ENCODE peak calls at places on chromosome 1, in four cellular contexts. M is amniotic stem cell, W is foreskin fibroblast, J is skeletal muscle cell. T is an unnamed sample.
A peak's percentile ranks its signal among the peaks of the same experiment; 100 is the strongest.

GRCh38 chr1:154443274-154444013 is 38.3 kb downstream of the IL6R start:
- DNase-seq in M (no peak), W (no peak), J (no peak), T (no peak)

GRCh38 chr1:208541225-208541855 is 297.2 kb upstream of the PLXNA2 start:
- DNase-seq in M (no peak), W (peak; percentile 20), J (no peak), T (no peak)

GRCh38 chr1:42830631-42831030 is 13.4 kb upstream of the SVBP start:
- DNase-seq in W (no peak), M (no peak), J (no peak), T (no peak)

GRCh38 chr1:9009438-9010366 is 16.5 kb downstream of the SLC2A7 start:
- DNase-seq in J (no peak), W (peak; percentile 28), M (no peak), T (no peak)

GRCh38 chr1:59877108-59877682 is 49.4 kb downstream of the CYP2J2 start:
- DNase-seq in M (no peak), J (no peak), W (no peak), T (no peak)

GRCh38 chr1:205335692-205336091 is 14.1 kb upstream of the NUAK2 start:
- DNase-seq in W (peak; percentile 82), M (no peak), J (no peak), T (peak; percentile 56)

GRCh38 chr1:143691400-143691891 is 280.3 kb downstream of the FAM72C start:
- DNase-seq in W (peak; percentile 21), J (no peak), M (no peak), T (no peak)

GRCh38 chr1:76125441-76126215 is 51.1 kb downstream of the ST6GALNAC3 start:
- DNase-seq in W (no peak), J (no peak), M (no peak), T (no peak)

GRCh38 chr1:228272331-228272791 is 64.5 kb downstream of the OBSCN start:
- DNase-seq in M (no peak), W (no peak), J (no peak), T (no peak)

GRCh38 chr1:114352797-114353196 is 158.2 kb downstream of the TRIM33 start:
- DNase-seq in W (peak; percentile 27), M (no peak), J (no peak), T (no peak)

GRCh38 chr1:91556556-91556955 is 55.9 kb downstream of the CDC7 start:
- DNase-seq in J (no peak), W (no peak), M (no peak), T (no peak)

GRCh38 chr1:15218287-15219279 is 28.4 kb upstream of the FHAD1 start:
- DNase-seq in W (no peak), J (no peak), M (no peak), T (no peak)

GRCh38 chr1:151255381-151255780 is 847 bp downstream of the PSMD4 start:
- DNase-seq in W (peak; percentile 8), J (no peak), M (no peak), T (no peak)

GRCh38 chr1:1217621-1218523 is 3.9 kb upstream of the TNFRSF4 start:
- DNase-seq in M (no peak), J (no peak), W (peak; percentile 43), T (no peak)

GRCh38 chr1:156337888-156338179 is 258 bp downstream of the CCT3 start:
- DNase-seq in J (no peak), M (no peak), W (no peak), T (no peak)

T was measured in activated T-helper 1 cell treated with Interleukin-2 at 50 U/mL for 16 hours.